ENCODE peak calls at places on chromosomes 1 and 21, in ten cellular contexts. W is HCT116, R is AG04450, S is left ventricle myocardium inferior, U is SJSA1, Y is mesendoderm, N is BE2C, F is mucosa of descending colon, Z is BJ, G is fibroblast of the aortic adventitia. I is an unnamed sample.

GRCh38 chr1:234777850-234778214 is 167.9 kb upstream of the IRF2BP2 start:
- DNase-seq in R (no peak), N (no peak), W (no peak), S (no peak), Z (no peak), F (no peak), G (no peak), Y (no peak), U (no peak), I (no peak)

GRCh38 chr1:65216989-65217388 is 69.0 kb downstream of the AK4 start:
- DNase-seq in N (no peak), W (no peak), S (no peak), U (no peak), Y (peak), R (no peak), Z (no peak), F (no peak), G (no peak), I (no peak)

GRCh38 chr1:220013497-220013896 is 32.8 kb downstream of the EPRS1 start:
- DNase-seq in W (no peak), Z (no peak), U (no peak), S (no peak), Y (no peak), F (no peak), R (no peak), G (peak), N (no peak), I (no peak)

GRCh38 chr1:205849619-205850355 is at the start of gene PM20D1:
- DNase-seq in S (peak), N (peak), W (no peak), U (no peak), R (peak), Y (peak), G (peak), Z (no peak), F (peak), I (peak)

GRCh38 chr1:116508984-116509980 is 61.5 kb downstream of the CD58 start:
- DNase-seq in R (no peak), Y (no peak), N (no peak), U (peak), G (peak), Z (peak), S (no peak), F (no peak), W (peak), I (peak)

GRCh38 chr1:86965012-86965826 is 50.8 kb downstream of the HS2ST1 start:
- DNase-seq in Z (no peak), N (peak), G (peak), R (peak), Y (peak), S (no peak), W (peak), U (peak), F (no peak), I (no peak)

GRCh38 chr1:226428348-226429050 is 20.6 kb upstream of the PARP1 start:
- DNase-seq in F (no peak), Z (no peak), W (no peak), G (no peak), R (no peak), S (no peak), U (no peak), N (no peak), Y (no peak), I (no peak)

GRCh38 chr1:8324176-8324810 is 6.4 kb downstream of the SLC45A1 start:
- DNase-seq in Z (no peak), Y (no peak), F (no peak), G (no peak), R (no peak), W (no peak), N (no peak), U (no peak), S (no peak), I (no peak)

GRCh38 chr1:161473363-161473762 is 31.9 kb upstream of the FCGR2A start:
- DNase-seq in R (no peak), S (no peak), U (no peak), Z (no peak), N (peak), W (no peak), Y (peak), F (no peak), G (no peak), I (no peak)

GRCh38 chr1:183702087-183702812 is 49.1 kb upstream of the APOBEC4 start:
- DNase-seq in G (peak), S (no peak), N (no peak), R (no peak), Y (no peak), U (peak), Z (no peak), W (no peak), F (no peak), I (no peak)

GRCh38 chr21:36914244-36915013 is 52.0 kb downstream of the HLCS start:
- DNase-seq in Z (no peak), U (no peak), S (no peak), F (no peak), R (no peak), W (no peak), N (no peak), G (no peak), Y (no peak), I (no peak)

GRCh38 chr1:10179408-10179685 is 31.0 kb upstream of the KIF1B start:
- DNase-seq in G (no peak), N (no peak), S (no peak), F (no peak), Y (no peak), R (no peak), Z (no peak), U (no peak), W (no peak), I (no peak)
- H3K4me3 ChIP-seq in G (no peak), N (no peak), S (no peak), F (no peak), Y (no peak), R (no peak), Z (no peak), U (no peak), W (no peak), I (no peak)

GRCh38 chr1:51519048-51519856 is at the start of gene EPS15:
- DNase-seq in G (peak), F (peak), Y (peak), W (peak), S (peak), Z (no peak), R (peak), U (peak), N (peak), I (no peak)

GRCh38 chr1:51518730-51519047 is 377 bp downstream of the EPS15 start:
- DNase-seq in Z (no peak), F (peak), Y (no peak), S (peak), W (no peak), U (no peak), N (peak), G (no peak), R (no peak), I (no peak)

GRCh38 chr1:51516639-51517158 is 2.4 kb downstream of the EPS15 start:
- DNase-seq in S (no peak), F (no peak), N (no peak), G (peak), Y (no peak), U (peak), W (no peak), R (no peak), Z (no peak), I (no peak)

GRCh38 chr1:51517361-51518032 is 1.6 kb downstream of the EPS15 start:
- DNase-seq in U (peak), G (peak), S (no peak), W (no peak), Z (no peak), R (no peak), N (no peak), Y (no peak), F (no peak), I (no peak)

GRCh38 chr1:51518033-51518729 is 885 bp downstream of the EPS15 start:
- DNase-seq in N (peak), U (peak), Y (peak), R (no peak), S (peak), F (peak), G (peak), Z (no peak), W (no peak), I (no peak)
- H3K4me3 ChIP-seq in N (peak), U (peak), Y (peak), R (peak), S (peak), F (peak), G (peak), Z (peak), W (peak), I (peak)

GRCh38 chr1:201504179-201504631 is 2.7 kb downstream of the CSRP1 start:
- DNase-seq in S (no peak), N (no peak), W (no peak), U (no peak), R (no peak), Z (no peak), F (no peak), Y (no peak), G (peak), I (no peak)
- H3K4me3 ChIP-seq in S (peak), N (no peak), W (no peak), U (peak), R (peak), Z (peak), F (no peak), Y (no peak), G (no peak), I (no peak)

GRCh38 chr1:184838374-184838995 is 83.8 kb upstream of the EDEM3 start:
- DNase-seq in S (no peak), F (no peak), G (peak), W (no peak), N (no peak), Y (no peak), R (peak), Z (peak), U (no peak), I (peak)
- H3K4me3 ChIP-seq in S (peak), F (no peak), G (no peak), W (no peak), N (no peak), Y (no peak), R (no peak), Z (no peak), U (no peak), I (no peak)